ENCODE peak calls at places on chromosomes 3 and 15, in nine cellular contexts. One of them, this sample, is unnamed.
A peak's percentile ranks its signal among the peaks of the same experiment; 100 is the strongest.

GRCh38 chr3:106428565-106428994 is 559.8 kb upstream of the CBLB start:
- DNase-seq in mesothelial cell of epicardium: no peak
- DNase-seq in endodermal cell: no peak
- DNase-seq in MCF 10A: peak; percentile 97
- DNase-seq in choroid plexus epithelial cell: peak; percentile 99
- DNase-seq in GM13977: no peak
- DNase-seq in AG10803: peak; percentile 100
- DNase-seq in PC-3: peak; percentile 82
- DNase-seq in colonic mucosa: no peak
- DNase-seq in this sample: no peak

GRCh38 chr15:65921780-65922179 is 52.5 kb downstream of the RAB11A start:
- DNase-seq in mesothelial cell of epicardium: no peak
- DNase-seq in endodermal cell: no peak
- DNase-seq in MCF 10A: no peak
- DNase-seq in choroid plexus epithelial cell: no peak
- DNase-seq in GM13977: no peak
- DNase-seq in AG10803: no peak
- DNase-seq in PC-3: no peak
- DNase-seq in colonic mucosa: no peak
- DNase-seq in this sample: no peak

GRCh38 chr15:32705450-32705849 is 12.4 kb upstream of the GREM1 start:
- DNase-seq in mesothelial cell of epicardium: no peak
- DNase-seq in endodermal cell: no peak
- DNase-seq in MCF 10A: no peak
- DNase-seq in choroid plexus epithelial cell: no peak
- DNase-seq in GM13977: no peak
- DNase-seq in AG10803: no peak
- DNase-seq in PC-3: no peak
- DNase-seq in colonic mucosa: no peak
- DNase-seq in this sample: no peak

GRCh38 chr3:112365636-112366035 is 32.7 kb downstream of the CD200 start:
- DNase-seq in mesothelial cell of epicardium: no peak
- DNase-seq in endodermal cell: no peak
- DNase-seq in MCF 10A: no peak
- DNase-seq in choroid plexus epithelial cell: peak; percentile 72
- DNase-seq in GM13977: no peak
- DNase-seq in AG10803: no peak
- DNase-seq in PC-3: no peak
- DNase-seq in colonic mucosa: no peak
- DNase-seq in this sample: no peak

GRCh38 chr15:66095871-66096710 is 157.5 kb downstream of the MEGF11 start:
- DNase-seq in mesothelial cell of epicardium: no peak
- DNase-seq in endodermal cell: peak; percentile 69
- DNase-seq in MCF 10A: no peak
- DNase-seq in choroid plexus epithelial cell: no peak
- DNase-seq in GM13977: no peak
- DNase-seq in AG10803: no peak
- DNase-seq in PC-3: no peak
- DNase-seq in colonic mucosa: no peak
- DNase-seq in this sample: peak; percentile 29

GRCh38 chr3:153373571-153373970 is 211.5 kb downstream of the RAP2B start:
- DNase-seq in mesothelial cell of epicardium: no peak
- DNase-seq in endodermal cell: no peak
- DNase-seq in MCF 10A: peak; percentile 13
- DNase-seq in choroid plexus epithelial cell: peak; percentile 67
- DNase-seq in GM13977: no peak
- DNase-seq in AG10803: no peak
- DNase-seq in PC-3: no peak
- DNase-seq in colonic mucosa: no peak
- DNase-seq in this sample: no peak

GRCh38 chr15:93467327-93467726 is 378.3 kb upstream of the RGMA start:
- DNase-seq in mesothelial cell of epicardium: no peak
- DNase-seq in endodermal cell: no peak
- DNase-seq in MCF 10A: peak; percentile 67
- DNase-seq in choroid plexus epithelial cell: no peak
- DNase-seq in GM13977: no peak
- DNase-seq in AG10803: no peak
- DNase-seq in PC-3: no peak
- DNase-seq in colonic mucosa: peak; percentile 24
- DNase-seq in this sample: no peak

GRCh38 chr3:134291300-134292254 is 40.9 kb upstream of the RYK start:
- DNase-seq in mesothelial cell of epicardium: no peak
- DNase-seq in endodermal cell: no peak
- DNase-seq in MCF 10A: peak; percentile 97
- DNase-seq in choroid plexus epithelial cell: peak; percentile 96
- DNase-seq in GM13977: no peak
- DNase-seq in AG10803: peak; percentile 90
- DNase-seq in PC-3: peak; percentile 13
- DNase-seq in colonic mucosa: no peak
- DNase-seq in this sample: no peak

GRCh38 chr3:58683001-58683845 is 16.6 kb upstream of the FAM3D start:
- DNase-seq in mesothelial cell of epicardium: no peak
- DNase-seq in endodermal cell: no peak
- DNase-seq in MCF 10A: no peak
- DNase-seq in choroid plexus epithelial cell: peak; percentile 38
- DNase-seq in GM13977: no peak
- DNase-seq in AG10803: peak; percentile 56
- DNase-seq in PC-3: peak; percentile 23
- DNase-seq in colonic mucosa: no peak
- DNase-seq in this sample: no peak

GRCh38 chr3:189267981-189268613 is 96.3 kb downstream of the TPRG1 start:
- DNase-seq in mesothelial cell of epicardium: no peak
- DNase-seq in endodermal cell: peak; percentile 51
- DNase-seq in MCF 10A: peak; percentile 96
- DNase-seq in choroid plexus epithelial cell: peak; percentile 49
- DNase-seq in GM13977: no peak
- DNase-seq in AG10803: peak; percentile 33
- DNase-seq in PC-3: peak; percentile 88
- DNase-seq in colonic mucosa: no peak
- DNase-seq in this sample: no peak

GRCh38 chr3:14208977-14209394 is 30.4 kb downstream of the LSM3 start:
- DNase-seq in mesothelial cell of epicardium: no peak
- DNase-seq in endodermal cell: no peak
- DNase-seq in MCF 10A: no peak
- DNase-seq in choroid plexus epithelial cell: peak; percentile 71
- DNase-seq in GM13977: no peak
- DNase-seq in AG10803: no peak
- DNase-seq in PC-3: no peak
- DNase-seq in colonic mucosa: no peak
- DNase-seq in this sample: no peak

GRCh38 chr15:39657714-39658113 is 76.8 kb downstream of the THBS1 start:
- DNase-seq in mesothelial cell of epicardium: no peak
- DNase-seq in endodermal cell: no peak
- DNase-seq in MCF 10A: peak; percentile 28
- DNase-seq in choroid plexus epithelial cell: peak; percentile 74
- DNase-seq in GM13977: no peak
- DNase-seq in AG10803: peak; percentile 82
- DNase-seq in PC-3: peak; percentile 81
- DNase-seq in colonic mucosa: no peak
- DNase-seq in this sample: no peak

GRCh38 chr15:60916032-60916673 is 312.9 kb downstream of the RORA start:
- DNase-seq in mesothelial cell of epicardium: no peak
- DNase-seq in endodermal cell: no peak
- DNase-seq in MCF 10A: peak; percentile 7
- DNase-seq in choroid plexus epithelial cell: no peak
- DNase-seq in GM13977: no peak
- DNase-seq in AG10803: no peak
- DNase-seq in PC-3: no peak
- DNase-seq in colonic mucosa: no peak
- DNase-seq in this sample: no peak

GRCh38 chr15:31433101-31433500 is 106.5 kb downstream of the KLF13 start:
- DNase-seq in mesothelial cell of epicardium: no peak
- DNase-seq in endodermal cell: no peak
- DNase-seq in MCF 10A: no peak
- DNase-seq in choroid plexus epithelial cell: no peak
- DNase-seq in GM13977: no peak
- DNase-seq in AG10803: no peak
- DNase-seq in PC-3: no peak
- DNase-seq in colonic mucosa: no peak
- DNase-seq in this sample: no peak

GRCh38 chr3:115239717-115240116 is 92.6 kb upstream of the ZBTB20 start:
- DNase-seq in mesothelial cell of epicardium: no peak
- DNase-seq in endodermal cell: no peak
- DNase-seq in MCF 10A: peak; percentile 89
- DNase-seq in choroid plexus epithelial cell: peak; percentile 82
- DNase-seq in GM13977: no peak
- DNase-seq in AG10803: peak; percentile 92
- DNase-seq in PC-3: peak; percentile 95
- DNase-seq in colonic mucosa: peak; percentile 18
- DNase-seq in this sample: no peak

GRCh38 chr15:42066764-42067415 is 27.5 kb downstream of the PLA2G4D start:
- DNase-seq in mesothelial cell of epicardium: no peak
- DNase-seq in endodermal cell: no peak
- DNase-seq in MCF 10A: no peak
- DNase-seq in choroid plexus epithelial cell: no peak
- DNase-seq in GM13977: no peak
- DNase-seq in AG10803: no peak
- DNase-seq in PC-3: no peak
- DNase-seq in colonic mucosa: no peak
- DNase-seq in this sample: no peak

GRCh38 chr3:38662544-38662943 is 13.1 kb upstream of the SCN5A start:
- DNase-seq in mesothelial cell of epicardium: no peak
- DNase-seq in endodermal cell: peak; percentile 88
- DNase-seq in MCF 10A: peak; percentile 55
- DNase-seq in choroid plexus epithelial cell: peak; percentile 68
- DNase-seq in GM13977: no peak
- DNase-seq in AG10803: peak; percentile 29
- DNase-seq in PC-3: peak; percentile 84
- DNase-seq in colonic mucosa: no peak
- DNase-seq in this sample: no peak

GRCh38 chr3:61561374-61562041 is at the start of gene PTPRG:
- DNase-seq in mesothelial cell of epicardium: peak; percentile 75
- DNase-seq in endodermal cell: peak; percentile 93
- DNase-seq in MCF 10A: peak; percentile 94
- DNase-seq in choroid plexus epithelial cell: peak; percentile 95
- DNase-seq in GM13977: peak; percentile 70
- DNase-seq in AG10803: peak; percentile 95
- DNase-seq in PC-3: peak; percentile 62
- DNase-seq in colonic mucosa: peak; percentile 88
- DNase-seq in this sample: peak; percentile 83
- TF ChIP-seq CTCF in mesothelial cell of epicardium: no peak
- TF ChIP-seq CTCF in endodermal cell: no peak
- TF ChIP-seq CTCF in MCF 10A: no peak
- TF ChIP-seq CTCF in choroid plexus epithelial cell: no peak
- TF ChIP-seq CTCF in GM13977: no peak
- TF ChIP-seq CTCF in AG10803: no peak
- TF ChIP-seq CTCF in PC-3: no peak
- TF ChIP-seq CTCF in colonic mucosa: no peak
- TF ChIP-seq CTCF in this sample: no peak

DNA sequence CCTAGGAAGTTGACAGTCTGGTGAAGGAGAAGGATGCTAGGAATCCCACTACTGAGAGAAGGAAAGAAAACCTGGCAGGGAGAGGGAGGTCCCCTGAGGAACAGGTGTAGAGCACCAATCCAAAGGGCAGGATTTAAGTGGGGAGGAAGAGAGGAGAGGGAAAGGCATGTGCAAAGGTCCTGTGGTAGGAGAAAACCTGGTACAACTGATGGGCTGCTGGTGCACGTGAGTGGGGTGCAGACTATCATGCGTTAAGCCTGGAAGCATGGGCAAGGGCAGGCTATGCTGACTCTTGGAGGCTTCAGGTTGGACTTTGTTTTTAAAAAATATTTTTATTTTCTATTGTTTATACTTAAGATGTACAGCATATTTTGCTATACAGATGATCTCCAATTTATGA is 209.6 kb downstream of the PDZRN3 start:
- DNase-seq in mesothelial cell of epicardium: no peak
- DNase-seq in endodermal cell: no peak
- DNase-seq in MCF 10A: no peak
- DNase-seq in choroid plexus epithelial cell: no peak
- DNase-seq in GM13977: no peak
- DNase-seq in AG10803: no peak
- DNase-seq in PC-3: no peak
- DNase-seq in colonic mucosa: no peak
- DNase-seq in this sample: no peak
- TF ChIP-seq CTCF in mesothelial cell of epicardium: no peak
- TF ChIP-seq CTCF in endodermal cell: no peak
- TF ChIP-seq CTCF in MCF 10A: no peak
- TF ChIP-seq CTCF in choroid plexus epithelial cell: no peak
- TF ChIP-seq CTCF in GM13977: no peak
- TF ChIP-seq CTCF in AG10803: no peak
- TF ChIP-seq CTCF in PC-3: no peak
- TF ChIP-seq CTCF in colonic mucosa: no peak
- TF ChIP-seq CTCF in this sample: no peak

DNA sequence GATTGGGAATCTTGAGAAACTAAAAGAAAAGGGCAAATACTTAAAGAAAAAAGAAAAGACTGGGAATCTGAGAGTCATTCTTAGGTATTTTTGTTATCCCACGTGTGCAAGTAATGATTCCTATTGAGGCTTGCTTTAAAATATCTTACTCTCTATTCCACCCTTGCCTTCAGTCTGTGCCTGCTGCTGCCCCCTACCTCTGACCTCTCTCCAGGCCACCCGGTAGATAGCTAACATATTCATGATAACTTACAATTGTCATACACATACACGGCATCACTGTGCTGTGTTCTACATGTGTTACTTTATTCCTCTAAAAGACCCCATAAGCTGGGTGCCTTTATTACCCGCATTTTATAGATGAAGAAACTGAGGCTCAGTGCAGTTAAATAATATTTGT is 27.8 kb upstream of the ATP13A3 start:
- DNase-seq in mesothelial cell of epicardium: no peak
- DNase-seq in endodermal cell: no peak
- DNase-seq in MCF 10A: no peak
- DNase-seq in choroid plexus epithelial cell: no peak
- DNase-seq in GM13977: no peak
- DNase-seq in AG10803: no peak
- DNase-seq in PC-3: no peak
- DNase-seq in colonic mucosa: no peak
- DNase-seq in this sample: no peak
- TF ChIP-seq CTCF in mesothelial cell of epicardium: no peak
- TF ChIP-seq CTCF in endodermal cell: peak; percentile 61
- TF ChIP-seq CTCF in MCF 10A: no peak
- TF ChIP-seq CTCF in choroid plexus epithelial cell: no peak
- TF ChIP-seq CTCF in GM13977: no peak
- TF ChIP-seq CTCF in AG10803: no peak
- TF ChIP-seq CTCF in PC-3: peak; percentile 16
- TF ChIP-seq CTCF in colonic mucosa: no peak
- TF ChIP-seq CTCF in this sample: no peak

GRCh38 chr3:56096941-56097340 is 371.3 kb downstream of the ERC2 start:
- DNase-seq in mesothelial cell of epicardium: no peak
- DNase-seq in endodermal cell: no peak
- DNase-seq in MCF 10A: no peak
- DNase-seq in choroid plexus epithelial cell: no peak
- DNase-seq in GM13977: no peak
- DNase-seq in AG10803: no peak
- DNase-seq in PC-3: no peak
- DNase-seq in colonic mucosa: no peak
- DNase-seq in this sample: no peak
- TF ChIP-seq CTCF in mesothelial cell of epicardium: no peak
- TF ChIP-seq CTCF in endodermal cell: no peak
- TF ChIP-seq CTCF in MCF 10A: no peak
- TF ChIP-seq CTCF in choroid plexus epithelial cell: no peak
- TF ChIP-seq CTCF in GM13977: no peak
- TF ChIP-seq CTCF in AG10803: no peak
- TF ChIP-seq CTCF in PC-3: no peak
- TF ChIP-seq CTCF in colonic mucosa: no peak
- TF ChIP-seq CTCF in this sample: no peak

GRCh38 chr15:44593042-44593736 is 56.2 kb downstream of the EIF3J start:
- DNase-seq in mesothelial cell of epicardium: no peak
- DNase-seq in endodermal cell: no peak
- DNase-seq in MCF 10A: peak; percentile 28
- DNase-seq in choroid plexus epithelial cell: peak; percentile 50
- DNase-seq in GM13977: no peak
- DNase-seq in AG10803: no peak
- DNase-seq in PC-3: peak; percentile 44
- DNase-seq in colonic mucosa: no peak
- DNase-seq in this sample: no peak
- TF ChIP-seq CTCF in mesothelial cell of epicardium: no peak
- TF ChIP-seq CTCF in endodermal cell: peak; percentile 59
- TF ChIP-seq CTCF in MCF 10A: peak; percentile 38
- TF ChIP-seq CTCF in choroid plexus epithelial cell: peak; percentile 64
- TF ChIP-seq CTCF in GM13977: peak; percentile 46
- TF ChIP-seq CTCF in AG10803: peak; percentile 47
- TF ChIP-seq CTCF in PC-3: peak; percentile 63
- TF ChIP-seq CTCF in colonic mucosa: peak; percentile 28
- TF ChIP-seq CTCF in this sample: peak; percentile 33